ENCODE peak calls at places on chromosomes 3 and 15, in five cellular contexts. F, D, Y, T and M are unnamed samples.
A peak's percentile ranks its signal among the peaks of the same experiment; 100 is the strongest.

GRCh38 chr3:139307601-139308146 is 36.1 kb upstream of the MRPS22 start:
- DNase-seq in F (no peak), D (no peak), Y (no peak), T (no peak), M (no peak)

GRCh38 chr3:174330303-174330702 is 528.8 kb upstream of the NAALADL2 start:
- DNase-seq in F (no peak), D (no peak), Y (no peak), T (no peak), M (no peak)

GRCh38 chr15:58575045-58575786 is 143.4 kb downstream of the LIPC start:
- DNase-seq in F (no peak), D (no peak), Y (peak; percentile 14), T (no peak), M (no peak)

GRCh38 chr3:127476936-127477335 is 113.6 kb downstream of the TPRA1 start:
- DNase-seq in F (no peak), D (no peak), Y (no peak), T (no peak), M (no peak)

GRCh38 chr3:108100906-108101305 is 10.1 kb upstream of the CD47 start:
- DNase-seq in F (no peak), D (no peak), Y (no peak), T (no peak), M (no peak)

GRCh38 chr3:58994746-58995330 is 55.0 kb downstream of the CFAP20DC start:
- DNase-seq in F (peak; percentile 21), D (no peak), Y (peak; percentile 39), T (no peak), M (no peak)

GRCh38 chr3:127291611-127292010 is 3.8 kb upstream of the PRR20G start:
- DNase-seq in F (no peak), D (no peak), Y (no peak), T (no peak), M (no peak)

GRCh38 chr3:100185847-100186246 is 71.5 kb upstream of the FILIP1L start:
- DNase-seq in F (no peak), D (no peak), Y (no peak), T (no peak), M (no peak)

GRCh38 chr3:16478516-16478915 is 35.0 kb downstream of the RFTN1 start:
- DNase-seq in F (no peak), D (no peak), Y (no peak), T (no peak), M (no peak)

GRCh38 chr3:39383190-39383912 is at the start of gene SLC25A38:
- DNase-seq in F (peak; percentile 75), D (peak; percentile 87), Y (peak; percentile 82), T (peak; percentile 91), M (peak; percentile 60)

GRCh38 chr3:190074817-190075216 is 45.9 kb downstream of the P3H2 start:
- DNase-seq in F (no peak), D (no peak), Y (no peak), T (no peak), M (no peak)

GRCh38 chr3:190076601-190077444 is 43.9 kb downstream of the P3H2 start:
- DNase-seq in F (peak; percentile 11), D (peak; percentile 44), Y (peak; percentile 6), T (no peak), M (peak; percentile 56)

GRCh38 chr3:190081387-190081786 is 39.3 kb downstream of the P3H2 start:
- DNase-seq in F (no peak), D (no peak), Y (no peak), T (no peak), M (no peak)

GRCh38 chr3:190076138-190076537 is 44.6 kb downstream of the P3H2 start:
- DNase-seq in F (no peak), D (no peak), Y (no peak), T (no peak), M (no peak)

DNA sequence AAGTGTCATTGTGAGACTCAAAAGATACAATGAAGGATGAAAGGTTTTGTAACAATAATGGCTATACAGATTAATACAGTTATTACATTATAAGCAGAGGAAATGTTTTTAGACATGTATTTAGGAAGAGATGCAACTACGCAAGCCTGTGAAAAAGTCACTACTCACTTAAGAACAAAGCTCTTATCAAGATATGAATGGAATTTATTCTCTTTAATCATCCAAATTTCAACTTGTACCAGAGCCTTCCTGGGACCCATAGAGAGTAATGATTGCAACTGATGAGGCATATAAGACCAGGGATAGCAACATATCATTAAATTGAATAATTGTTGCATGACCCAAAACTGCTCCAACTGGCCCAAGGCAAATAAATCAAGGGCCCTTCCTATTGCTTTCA is 43.1 kb downstream of the P3H2 start:
- DNase-seq in F (no peak), D (no peak), Y (no peak), T (no peak), M (no peak)
- H3K27ac ChIP-seq in F (no peak overlapping the region), D (no peak overlapping the region), Y (no peak overlapping the region), T (peak overlapping the region; percentile 76), M (no peak overlapping the region)

GRCh38 chr15:36361351-36361870 is 218.0 kb upstream of the CDIN1 start:
- DNase-seq in F (no peak), D (no peak), Y (no peak), T (no peak), M (no peak)

GRCh38 chr15:36362508-36362907 is 216.9 kb upstream of the CDIN1 start:
- DNase-seq in F (no peak), D (no peak), Y (no peak), T (no peak), M (no peak)

GRCh38 chr15:36365963-36366362 is 213.5 kb upstream of the CDIN1 start:
- DNase-seq in F (no peak), D (no peak), Y (no peak), T (no peak), M (no peak)

GRCh38 chr15:36364377-36364776 is 215.0 kb upstream of the CDIN1 start:
- DNase-seq in F (no peak), D (no peak), Y (no peak), T (no peak), M (no peak)

GRCh38 chr15:36363335-36363734 is 216.1 kb upstream of the CDIN1 start:
- DNase-seq in F (no peak), D (no peak), Y (no peak), T (no peak), M (no peak)
- H3K4me1 ChIP-seq in F (no peaks in the 10 kb centered on the region), D (peaks cover under 1% of the 10 kb centered on the region), Y (no peaks in the 10 kb centered on the region), T (no peaks in the 10 kb centered on the region), M (no peaks in the 10 kb centered on the region)

GRCh38 chr15:40906101-40906946 is 12.1 kb downstream of the VPS18 start:
- DNase-seq in F (peak; percentile 83), D (peak; percentile 97), Y (peak; percentile 70), T (peak; percentile 94), M (peak; percentile 88)
- TF ChIP-seq POLR2AphosphoS5 in F (no peak), D (peak; percentile 79), Y (no peak), T (peak; percentile 57), M (peak; percentile 23)

GRCh38 chr3:165355316-165355715 is 159.1 kb upstream of the SLITRK3 start:
- DNase-seq in F (no peak), D (no peak), Y (no peak), T (no peak), M (no peak)
- H3K27ac ChIP-seq in F (no peak overlapping the region), D (no peak overlapping the region), Y (no peak overlapping the region), T (no peak overlapping the region), M (no peak overlapping the region)

GRCh38 chr3:172106989-172107388 is 67.6 kb downstream of the FNDC3B start:
- DNase-seq in F (no peak), D (peak; percentile 94), Y (no peak), T (no peak), M (no peak)
- H3K4me1 ChIP-seq in F (peaks cover 6% of the 10 kb centered on the region), D (peaks cover 60% of the 10 kb centered on the region), Y (peaks cover 98% of the 10 kb centered on the region), T (no peaks in the 10 kb centered on the region), M (no peaks in the 10 kb centered on the region)